ENCODE peak calls at places on chromosomes 3 and 15, in seven cellular contexts. L, Y, P, K, U, C and V are unnamed samples.

GRCh38 chr3:141387446-141388030 is 19.2 kb downstream of the ZBTB38 start:
- DNase-seq in P (no peak), U (no peak), C (no peak), K (no peak), Y (no peak), L (no peak), V (no peak)

GRCh38 chr3:134356411-134357040 is 17.7 kb downstream of the AMOTL2 start:
- DNase-seq in C (no peak), P (no peak), Y (no peak), K (peak), U (no peak), L (no peak), V (no peak)

GRCh38 chr3:193863657-193864323 is 270.8 kb downstream of the OPA1 start:
- DNase-seq in K (no peak), L (no peak), U (no peak), C (peak), Y (no peak), P (no peak), V (no peak)

GRCh38 chr3:11845661-11846060 is 1.0 kb downstream of the TAMM41 start:
- DNase-seq in Y (peak), C (no peak), P (no peak), K (no peak), L (no peak), U (no peak), V (no peak)

GRCh38 chr3:153287017-153287416 is 125.0 kb downstream of the RAP2B start:
- DNase-seq in K (no peak), C (no peak), L (no peak), U (no peak), P (no peak), Y (no peak), V (no peak)

GRCh38 chr15:95196176-95196915 is 965.0 kb downstream of the MCTP2 start:
- DNase-seq in Y (no peak), L (no peak), K (no peak), P (no peak), U (no peak), C (no peak), V (no peak)

GRCh38 chr15:41154412-41154811 is 38.3 kb upstream of the INO80 start:
- DNase-seq in U (no peak), K (no peak), P (no peak), L (no peak), Y (no peak), C (no peak), V (no peak)

GRCh38 chr15:76347507-76348055 is 11.0 kb downstream of the ISL2 start:
- DNase-seq in L (no peak), Y (no peak), K (no peak), P (no peak), C (no peak), U (peak), V (no peak)

GRCh38 chr3:114496021-114496434 is 202.2 kb downstream of the TIGIT start:
- DNase-seq in Y (no peak), U (no peak), C (peak), P (no peak), K (peak), L (no peak), V (no peak)

GRCh38 chr15:60179786-60180391 is 175.8 kb downstream of the FOXB1 start:
- DNase-seq in U (peak), Y (peak), P (peak), K (peak), L (no peak), C (peak), V (peak)

GRCh38 chr3:109545746-109546145 is 208.4 kb upstream of the DPPA4 start:
- DNase-seq in U (no peak), L (no peak), P (no peak), C (no peak), Y (no peak), K (no peak), V (no peak)

GRCh38 chr3:28207000-28207733 is 34.3 kb upstream of the CMC1 start:
- DNase-seq in U (no peak), P (no peak), C (no peak), Y (no peak), K (no peak), L (no peak), V (no peak)

GRCh38 chr15:77251662-77252061 is 168.2 kb downstream of the PEAK1 start:
- DNase-seq in U (peak), K (peak), C (no peak), P (no peak), L (no peak), Y (no peak), V (no peak)

GRCh38 chr3:134427400-134428111 is 53.3 kb upstream of the AMOTL2 start:
- DNase-seq in Y (no peak), K (peak), P (no peak), L (no peak), U (no peak), C (peak), V (no peak)